ENCODE peak calls at places on chromosomes 12 and 14, in nine cellular contexts. J, R, F, B, N, U, E, C and K are unnamed samples.

GRCh38 chr12:100554608-100555077 is 18.8 kb upstream of the GAS2L3 start:
- DNase-seq in E (peak; percentile 84), C (no peak), U (peak; percentile 35), N (peak; percentile 64), R (peak; percentile 76), B (no peak), J (no peak), F (peak; percentile 86), K (peak; percentile 79)

GRCh38 chr14:50342211-50343080 is 30.3 kb downstream of the DMAC2L start:
- DNase-seq in C (peak; percentile 51), J (no peak), F (peak; percentile 68), B (peak; percentile 69), N (no peak), U (peak; percentile 77), R (peak; percentile 65), E (peak; percentile 83), K (peak; percentile 59)

GRCh38 chr14:99164712-99165111 is 107.3 kb downstream of the BCL11B start:
- DNase-seq in R (peak; percentile 14), C (no peak), U (no peak), E (no peak), N (no peak), F (no peak), B (no peak), J (no peak), K (no peak)

GRCh38 chr12:65902504-65902903 is 78.2 kb downstream of the HMGA2 start:
- DNase-seq in B (no peak), U (no peak), J (no peak), N (no peak), E (peak; percentile 64), F (no peak), C (no peak), R (no peak), K (no peak)

GRCh38 chr12:119989619-119990381 is 764 bp downstream of the BICDL1 start:
- DNase-seq in U (peak; percentile 38), F (peak; percentile 66), N (no peak), E (peak; percentile 62), C (peak; percentile 89), B (no peak), J (peak; percentile 63), R (no peak), K (peak; percentile 4)

GRCh38 chr12:48446372-48446771 is 26.0 kb upstream of the ANP32D start:
- DNase-seq in E (no peak), N (no peak), R (no peak), U (no peak), B (no peak), J (no peak), C (no peak), F (no peak), K (no peak)

GRCh38 chr12:70787612-70788011 is 132.9 kb downstream of the PTPRR start:
- DNase-seq in N (no peak), B (no peak), J (no peak), E (no peak), R (no peak), C (no peak), U (no peak), F (no peak), K (no peak)

GRCh38 chr12:98007963-98008362 is 507.4 kb upstream of the TMPO start:
- DNase-seq in E (no peak), U (no peak), B (no peak), J (no peak), C (no peak), N (no peak), F (no peak), R (no peak), K (no peak)

GRCh38 chr14:58638231-58639205 is 756 bp downstream of the DACT1 start:
- DNase-seq in F (peak; percentile 3), U (peak; percentile 41), N (no peak), E (peak; percentile 47), R (peak; percentile 13), J (no peak), C (peak; percentile 37), B (no peak), K (no peak)

GRCh38 chr12:52243774-52244614 is 11.0 kb downstream of the KRT7 start:
- DNase-seq in C (peak; percentile 84), U (no peak), N (peak; percentile 57), E (peak; percentile 96), F (peak; percentile 99), B (peak; percentile 80), J (peak; percentile 45), R (peak; percentile 57), K (peak; percentile 75)

GRCh38 chr12:80877706-80878384 is 59.9 kb downstream of the LIN7A start:
- DNase-seq in R (peak; percentile 11), N (no peak), F (no peak), B (no peak), J (no peak), U (no peak), C (no peak), E (peak; percentile 46), K (no peak)

GRCh38 chr12:52912711-52913423 is 8.0 kb upstream of the KRT8 start:
- DNase-seq in N (no peak), B (no peak), U (no peak), C (no peak), F (no peak), J (no peak), E (no peak), R (no peak), K (no peak)

GRCh38 chr14:50339178-50339804 is 27.2 kb downstream of the DMAC2L start:
- DNase-seq in N (no peak), U (no peak), J (no peak), B (no peak), R (no peak), C (no peak), E (no peak), F (no peak), K (no peak)

GRCh38 chr12:66497000-66497897 is 181.6 kb downstream of the GRIP1 start:
- DNase-seq in R (no peak), J (no peak), U (no peak), E (no peak), C (no peak), N (no peak), F (no peak), B (no peak), K (no peak)

GRCh38 chr12:57072661-57073060 is 5.9 kb downstream of the NEMP1 start:
- DNase-seq in E (peak; percentile 54), C (no peak), B (no peak), N (no peak), U (no peak), J (no peak), R (no peak), F (no peak), K (no peak)

GRCh38 chr14:92768795-92769194 is 20.4 kb upstream of the LGMN start:
- DNase-seq in U (no peak), R (no peak), B (no peak), C (no peak), J (no peak), N (no peak), E (no peak), F (no peak), K (no peak)

GRCh38 chr14:36583242-36584166 is 1.1 kb upstream of the NKX2-8 start:
- DNase-seq in B (no peak), J (no peak), R (no peak), U (no peak), N (no peak), E (no peak), F (no peak), C (no peak), K (no peak)

GRCh38 chr14:61480704-61481285 is 159.4 kb downstream of the PRKCH start:
- DNase-seq in F (no peak), U (no peak), N (no peak), B (no peak), R (no peak), C (no peak), E (no peak), J (no peak), K (no peak)

GRCh38 chr12:56078931-56079728 is 835 bp upstream of the ERBB3 start:
- DNase-seq in R (peak; percentile 65), E (peak; percentile 88), B (peak; percentile 90), C (peak; percentile 90), F (peak; percentile 92), J (peak; percentile 24), U (peak; percentile 86), N (peak; percentile 30), K (peak; percentile 27)

GRCh38 chr12:67145692-67146091 is 123.5 kb upstream of the CAND1 start:
- DNase-seq in R (no peak), F (no peak), B (no peak), C (no peak), J (no peak), E (no peak), N (no peak), U (no peak), K (no peak)

GRCh38 chr14:58907803-58908202 is 270.0 kb downstream of the DACT1 start:
- DNase-seq in U (no peak), N (no peak), J (no peak), B (no peak), C (no peak), F (no peak), E (peak; percentile 6), R (no peak), K (no peak)

GRCh38 chr14:68947802-68948201 is 31.3 kb downstream of the ACTN1 start:
- DNase-seq in C (peak; percentile 87), E (no peak), N (no peak), B (peak; percentile 90), J (no peak), R (no peak), F (no peak), U (no peak), K (no peak)

GRCh38 chr14:33052899-33053400 is 114.3 kb downstream of the NPAS3 start:
- DNase-seq in N (no peak), U (no peak), F (no peak), J (no peak), R (peak; percentile 61), E (no peak), B (no peak), C (no peak), K (no peak)

GRCh38 chr14:90061849-90062794 is at the start of gene KCNK13:
- DNase-seq in B (no peak), R (peak; percentile 88), C (peak; percentile 30), N (no peak), J (no peak), U (no peak), E (no peak), F (no peak), K (no peak)

GRCh38 chr14:22416193-22416592 is 172.8 kb downstream of the DAD1 start:
- DNase-seq in J (no peak), F (no peak), N (no peak), U (no peak), B (no peak), R (no peak), C (no peak), E (no peak), K (no peak)

GRCh38 chr12:87661770-87662402 is 367.3 kb downstream of the C12orf50 start:
- DNase-seq in F (peak; percentile 61), J (no peak), C (no peak), B (no peak), N (no peak), E (peak; percentile 18), U (no peak), R (peak; percentile 19), K (no peak)

GRCh38 chr12:10722502-10722904 is 620 bp downstream of the YBX3 start:
- DNase-seq in E (peak; percentile 69), F (no peak), U (peak; percentile 44), R (no peak), N (no peak), B (peak; percentile 63), J (peak; percentile 45), C (peak; percentile 68), K (peak; percentile 10)